ENCODE peak calls at places on chromosomes 4 and X, in four cellular contexts. M, B, E and P are unnamed samples.

GRCh38 chrX:318068-318738 is 393 bp downstream of the GTPBP6 start:
- DNase-seq in M (peak), B (peak), E (peak), P (peak)

GRCh38 chr4:56570041-56570440 is 64.5 kb downstream of the ARL9 start:
- DNase-seq in M (no peak), B (no peak), E (no peak), P (no peak)

GRCh38 chr4:8637456-8637984 is 45.0 kb downstream of the CPZ start:
- DNase-seq in M (no peak), B (peak), E (no peak), P (no peak)

GRCh38 chr4:105637409-105638258 is 70.9 kb downstream of the INTS12 start:
- DNase-seq in M (no peak), B (peak), E (no peak), P (no peak)

GRCh38 chr4:122003335-122003734 is 51.5 kb upstream of the TRPC3 start:
- DNase-seq in M (peak), B (no peak), E (no peak), P (peak)

GRCh38 chrX:150216716-150217115 is 146.4 kb upstream of the MAMLD1 start:
- DNase-seq in M (peak), B (no peak), E (no peak), P (no peak)

GRCh38 chrX:39652336-39652735 is 445.4 kb downstream of the BCOR start:
- DNase-seq in M (peak), B (no peak), E (no peak), P (no peak)

GRCh38 chr4:15385928-15386327 is 41.9 kb upstream of the C1QTNF7 start:
- DNase-seq in M (no peak), B (no peak), E (no peak), P (no peak)

GRCh38 chrX:77003956-77004355 is 443.2 kb upstream of the FGF16 start:
- DNase-seq in M (no peak), B (no peak), E (no peak), P (no peak)

GRCh38 chr4:168651864-168652263 is 155.0 kb downstream of the PALLD start:
- DNase-seq in M (no peak), B (no peak), E (no peak), P (no peak)

GRCh38 chrX:110145854-110146253 is 142.9 kb downstream of the TMEM164 start:
- DNase-seq in M (peak), B (no peak), E (no peak), P (no peak)

GRCh38 chr4:90226734-90227133 is 99.5 kb downstream of the CCSER1 start:
- DNase-seq in M (no peak), B (no peak), E (no peak), P (no peak)

GRCh38 chr4:76979236-76979635 is 29.7 kb downstream of the SEPTIN11 start:
- DNase-seq in M (no peak), B (no peak), E (no peak), P (no peak)

GRCh38 chr4:7803992-7804758 is 135.5 kb downstream of the AFAP1 start:
- DNase-seq in M (peak), B (peak), E (peak), P (peak)

GRCh38 chr4:113781439-113782040 is 20.0 kb upstream of the CAMK2D start:
- DNase-seq in M (no peak), B (no peak), E (no peak), P (no peak)

GRCh38 chrX:386239-386767 is 404 bp downstream of the PPP2R3B start:
- DNase-seq in M (peak), B (no peak), E (peak), P (no peak)

GRCh38 chr4:156472624-156473023 is 499.0 kb downstream of the PDGFC start:
- DNase-seq in M (no peak), B (no peak), E (no peak), P (no peak)

GRCh38 chr4:113170818-113171468 is 121.5 kb downstream of the ANK2 start:
- DNase-seq in M (no peak), B (no peak), E (no peak), P (no peak)

GRCh38 chr4:184320630-184321029 is 103.0 kb upstream of the ENPP6 start:
- DNase-seq in M (no peak), B (no peak), E (no peak), P (no peak)

GRCh38 chr4:11471613-11472012 is 42.9 kb upstream of the HS3ST1 start:
- DNase-seq in M (no peak), B (no peak), E (no peak), P (no peak)

GRCh38 chrX:26026179-26026578 is 112.0 kb upstream of the MAGEB18 start:
- DNase-seq in M (no peak), B (no peak), E (no peak), P (no peak)

GRCh38 chr4:69470561-69470960 is 25.1 kb downstream of the UGT2B4 start:
- DNase-seq in M (no peak), B (no peak), E (no peak), P (no peak)

GRCh38 chrX:50905334-50905733 is 5.2 kb upstream of the BMP15 start:
- DNase-seq in M (peak), B (no peak), E (no peak), P (no peak)

GRCh38 chrX:39665830-39666518 is 431.8 kb downstream of the BCOR start:
- DNase-seq in M (no peak), B (no peak), E (no peak), P (no peak)

GRCh38 chrX:51336584-51336983 is 4.0 kb downstream of the NUDT10 start:
- DNase-seq in M (peak), B (no peak), E (no peak), P (peak)

GRCh38 chr4:99612281-99612680 is 37.7 kb downstream of the MTTP start:
- DNase-seq in M (no peak), B (no peak), E (no peak), P (no peak)

GRCh38 chr4:147839651-147840050 is 107.8 kb downstream of the ARHGAP10 start:
- DNase-seq in M (no peak), B (no peak), E (no peak), P (no peak)

GRCh38 chr4:4245172-4245571 is 2.9 kb downstream of the TMEM128 start:
- DNase-seq in M (no peak), B (no peak), E (no peak), P (no peak)

GRCh38 chr4:108821056-108821925 is 58.4 kb upstream of the ETNPPL start:
- DNase-seq in M (no peak), B (no peak), E (no peak), P (no peak)

GRCh38 chr4:40976343-40976742 is 226.6 kb downstream of the NSUN7 start:
- DNase-seq in M (peak), B (no peak), E (no peak), P (peak)

GRCh38 chr4:43360296-43360695 is 467.8 kb downstream of the GRXCR1 start:
- DNase-seq in M (no peak), B (no peak), E (no peak), P (no peak)

GRCh38 chrX:152907084-152907651 is 9.3 kb downstream of the ZNF185 start:
- DNase-seq in M (peak), B (no peak), E (no peak), P (no peak)

GRCh38 chr4:144174401-144175067 is 34.0 kb upstream of the GYPA start:
- DNase-seq in M (no peak), B (no peak), E (no peak), P (no peak)

GRCh38 chrX:70096052-70096451 is 33.8 kb downstream of the OTUD6A start:
- DNase-seq in M (peak), B (no peak), E (no peak), P (peak)

GRCh38 chrX:17412692-17413091 is 37.7 kb downstream of the NHS start:
- DNase-seq in M (no peak), B (no peak), E (no peak), P (no peak)

GRCh38 chrX:63743596-63743995 is 41.4 kb downstream of the ARHGEF9 start:
- DNase-seq in M (no peak), B (no peak), E (no peak), P (no peak)

GRCh38 chr4:108056418-108056817 is 66.7 kb downstream of the HADH start:
- DNase-seq in M (no peak), B (no peak), E (no peak), P (no peak)

GRCh38 chr4:6873792-6874461 is 35.7 kb upstream of the TBC1D14 start:
- DNase-seq in M (peak), B (peak), E (peak), P (peak)

GRCh38 chrX:23804578-23804977 is 21.6 kb downstream of the SAT1 start:
- DNase-seq in M (no peak), B (no peak), E (no peak), P (no peak)

DNA sequence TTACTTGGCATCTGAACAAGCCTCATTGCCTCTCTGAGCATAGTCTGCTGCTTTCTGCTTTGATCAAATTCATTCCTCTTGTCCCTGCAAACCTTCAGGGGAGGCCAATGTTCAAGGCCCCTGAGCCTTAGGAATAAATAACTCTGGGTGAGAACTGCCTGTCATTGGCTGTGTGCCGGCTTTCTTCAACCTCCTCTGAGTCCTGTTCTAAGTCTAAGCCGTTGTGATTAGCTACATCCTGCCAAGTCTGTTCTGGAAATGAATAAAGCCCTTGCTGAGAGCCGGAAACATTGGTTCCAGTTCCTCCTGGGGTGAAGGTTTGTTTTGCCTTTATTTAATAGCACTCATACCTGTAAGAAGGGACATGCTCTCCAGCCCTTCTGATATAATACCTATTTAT is 13.8 kb downstream of the RNF4 start:
- DNase-seq in M (no peak), B (no peak), E (no peak), P (peak)
- H3K27ac ChIP-seq in M (no peak), B (peak), E (peak), P (peak)

DNA sequence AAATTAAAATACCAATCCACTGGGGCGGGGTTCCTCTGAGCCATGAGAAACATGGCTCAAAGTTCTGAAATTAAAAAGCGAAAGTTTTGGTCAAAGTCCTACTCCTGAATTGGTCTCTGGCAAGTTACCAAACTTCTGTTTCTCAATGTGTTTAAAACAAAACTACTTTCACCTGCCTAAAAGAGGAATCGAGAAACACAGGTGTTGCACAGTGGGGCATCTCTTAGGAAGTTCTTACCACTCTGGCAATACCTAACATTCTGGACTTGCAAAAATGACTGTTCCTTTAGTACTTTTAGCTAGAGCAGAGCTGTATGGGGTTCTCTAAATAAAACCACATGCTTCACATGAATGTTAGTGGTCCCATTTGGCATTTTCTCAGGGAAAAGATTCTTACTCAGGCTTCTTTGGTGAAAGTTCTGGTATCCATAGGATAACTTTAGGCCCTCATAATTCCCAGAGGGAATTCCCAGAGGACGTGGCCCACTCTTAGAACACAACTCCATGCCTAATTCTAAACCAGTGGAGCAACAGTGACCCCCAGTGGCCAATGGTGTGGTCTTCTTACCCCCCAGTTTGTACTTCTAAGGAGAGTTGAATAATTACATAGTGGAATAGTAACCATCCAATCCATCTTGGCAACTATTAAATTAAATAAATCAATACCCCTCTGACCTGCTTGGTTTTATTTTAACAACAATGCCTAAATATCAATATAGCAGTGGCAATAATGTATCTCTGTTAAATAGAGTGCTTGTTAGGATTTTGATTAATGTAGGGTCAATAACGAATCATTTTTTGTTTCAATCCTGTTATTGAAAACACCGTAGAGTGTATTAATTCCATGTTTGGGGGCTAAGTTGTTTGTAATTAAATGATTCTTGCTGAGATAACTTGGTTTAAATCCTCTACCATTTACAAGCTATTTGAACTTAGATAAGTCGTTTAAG is 21.9 kb downstream of the BMP3 start:
- DNase-seq in M (peak), B (peak), E (no peak), P (peak)
- TF ChIP-seq CTCF in M (peak), B (peak), E (peak), P (peak)

DNA sequence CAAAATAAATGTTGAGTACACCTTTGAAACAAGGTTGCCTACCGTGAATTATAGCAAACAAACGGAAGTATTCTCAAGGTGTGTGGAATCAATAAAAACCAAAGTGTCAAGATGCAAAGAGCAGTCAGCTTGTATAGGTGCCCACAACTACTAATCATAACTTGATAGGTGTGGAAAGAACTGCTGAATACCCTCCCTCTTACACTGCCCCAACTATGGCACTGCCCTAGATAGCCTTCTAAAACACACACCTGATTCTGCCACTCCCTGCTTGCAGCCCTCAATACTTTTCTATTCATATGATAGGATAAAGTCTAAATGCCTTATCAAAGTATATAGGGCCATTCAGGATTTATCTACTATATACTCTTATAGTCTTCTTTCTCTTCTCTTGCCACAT is 31.1 kb upstream of the SLC4A4 start:
- DNase-seq in M (no peak), B (no peak), E (no peak), P (no peak)
- H3K4me3 ChIP-seq in M (no peak), B (no peak), E (no peak), P (no peak)

GRCh38 chr4:48796927-48797679 is 17.0 kb upstream of the FRYL start:
- DNase-seq in M (no peak), B (no peak), E (no peak), P (no peak)
- H3K27ac ChIP-seq in M (no peak), B (no peak), E (no peak), P (no peak)

GRCh38 chr4:2246384-2247127 is 4.6 kb upstream of the HAUS3 start:
- DNase-seq in M (no peak), B (no peak), E (peak), P (peak)
- TF ChIP-seq CTCF in M (no peak), B (no peak), E (no peak), P (no peak)

GRCh38 chrX:65933085-65933589 is 106.7 kb downstream of the VSIG4 start:
- DNase-seq in M (no peak), B (no peak), E (no peak), P (no peak)

GRCh38 chrX:65928522-65928921 is 111.4 kb downstream of the VSIG4 start:
- DNase-seq in M (no peak), B (no peak), E (no peak), P (no peak)

GRCh38 chrX:65932173-65933084 is 107.5 kb downstream of the VSIG4 start:
- DNase-seq in M (peak), B (no peak), E (peak), P (peak)
- H3K4me3 ChIP-seq in M (no peak), B (no peak), E (no peak), P (no peak)